ENCODE peak calls at places on chromosomes 2 and 18, in six cellular contexts. L, P, O, H, S and Z are unnamed samples.

GRCh38 chr2:67295406-67295805 is 101.7 kb upstream of the ETAA1 start:
- DNase-seq in L (no peak), P (no peak), O (no peak), H (no peak), S (no peak), Z (no peak)

GRCh38 chr18:74264303-74265020 is 27.3 kb downstream of the CYB5A start:
- DNase-seq in L (no peak), P (no peak), O (no peak), H (no peak), S (no peak), Z (no peak)

GRCh38 chr2:233037078-233037477 is 4.6 kb downstream of the NEU2 start:
- DNase-seq in L (no peak), P (no peak), O (peak; percentile 45), H (no peak), S (no peak), Z (peak; percentile 62)

GRCh38 chr2:17813742-17814458 is 2.4 kb upstream of the MSGN1 start:
- DNase-seq in L (peak; percentile 91), P (no peak), O (peak; percentile 50), H (peak; percentile 63), S (no peak), Z (peak; percentile 70)

GRCh38 chr2:4258563-4258962 is 555.2 kb downstream of the DCDC2C start:
- DNase-seq in L (no peak), P (no peak), O (peak; percentile 69), H (no peak), S (no peak), Z (no peak)

GRCh38 chr2:102304268-102304667 is 7.1 kb upstream of the IL1RL1 start:
- DNase-seq in L (no peak), P (no peak), O (no peak), H (no peak), S (no peak), Z (peak; percentile 72)

GRCh38 chr18:48889115-48889941 is 61.4 kb downstream of the SMAD7 start:
- DNase-seq in L (peak; percentile 44), P (no peak), O (no peak), H (peak; percentile 72), S (no peak), Z (no peak)

GRCh38 chr2:28577796-28578680 is 82.2 kb downstream of the PLB1 start:
- DNase-seq in L (no peak), P (no peak), O (no peak), H (no peak), S (no peak), Z (peak; percentile 11)

GRCh38 chr18:35695803-35696202 is 114.3 kb downstream of the GALNT1 start:
- DNase-seq in L (peak; percentile 88), P (no peak), O (no peak), H (peak; percentile 85), S (no peak), Z (no peak)

GRCh38 chr2:55518846-55519167 is 711 bp upstream of the CFAP36 start:
- DNase-seq in L (peak; percentile 45), P (no peak), O (no peak), H (peak; percentile 32), S (no peak), Z (no peak)

GRCh38 chr18:67600181-67600631 is 83.7 kb upstream of the DSEL start:
- DNase-seq in L (peak; percentile 75), P (no peak), O (peak; percentile 6), H (no peak), S (peak; percentile 30), Z (peak; percentile 80)

GRCh38 chr2:54403512-54404238 is 52.5 kb upstream of the SPTBN1 start:
- DNase-seq in L (no peak), P (no peak), O (no peak), H (no peak), S (no peak), Z (no peak)

GRCh38 chr18:2857491-2858063 is 10.8 kb downstream of the EMILIN2 start:
- DNase-seq in L (no peak), P (no peak), O (no peak), H (peak; percentile 85), S (no peak), Z (peak; percentile 99)

GRCh38 chr2:43486604-43487003 is 109.2 kb downstream of the THADA start:
- DNase-seq in L (no peak), P (no peak), O (no peak), H (no peak), S (no peak), Z (peak; percentile 80)

GRCh38 chr18:11909597-11910026 is 1.5 kb upstream of the MPPE1 start:
- DNase-seq in L (no peak), P (no peak), O (no peak), H (no peak), S (no peak), Z (peak; percentile 43)

GRCh38 chr2:219998099-219998498 is 370.7 kb downstream of the SLC4A3 start:
- DNase-seq in L (peak; percentile 50), P (no peak), O (no peak), H (no peak), S (no peak), Z (peak; percentile 57)

GRCh38 chr18:14961991-14962390 is 214.0 kb downstream of the ANKRD30B start:
- DNase-seq in L (no peak), P (no peak), O (no peak), H (no peak), S (no peak), Z (no peak)

GRCh38 chr18:29361843-29362242 is 1184.9 kb upstream of the CDH2 start:
- DNase-seq in L (no peak), P (no peak), O (no peak), H (no peak), S (no peak), Z (no peak)

GRCh38 chr2:239719791-239720410 is 305.2 kb downstream of the NDUFA10 start:
- DNase-seq in L (no peak), P (no peak), O (no peak), H (no peak), S (no peak), Z (no peak)

GRCh38 chr18:3262234-3263171 is 570 bp downstream of the MYL12B start:
- DNase-seq in L (peak; percentile 10), P (peak; percentile 24), O (peak; percentile 43), H (no peak), S (no peak), Z (no peak)

GRCh38 chr2:86468162-86469033 is 27.2 kb downstream of the KDM3A start:
- DNase-seq in L (no peak), P (no peak), O (no peak), H (no peak), S (no peak), Z (no peak)

GRCh38 chr2:164369416-164369815 is 251.9 kb downstream of the GRB14 start:
- DNase-seq in L (no peak), P (no peak), O (no peak), H (no peak), S (no peak), Z (no peak)

GRCh38 chr18:967037-967576 is 62.4 kb downstream of the ADCYAP1 start:
- DNase-seq in L (no peak), P (no peak), O (no peak), H (no peak), S (no peak), Z (no peak)

GRCh38 chr2:70886541-70886987 is 49.1 kb upstream of the ATP6V1B1 start:
- DNase-seq in L (no peak), P (no peak), O (no peak), H (no peak), S (no peak), Z (no peak)

GRCh38 chr2:147696426-147696825 is 148.4 kb upstream of the ACVR2A start:
- DNase-seq in L (no peak), P (no peak), O (no peak), H (no peak), S (no peak), Z (no peak)

GRCh38 chr2:8036366-8036765 is 645.5 kb upstream of the ID2 start:
- DNase-seq in L (no peak), P (no peak), O (peak; percentile 18), H (no peak), S (no peak), Z (peak; percentile 24)

GRCh38 chr2:7133521-7133920 is 216.3 kb downstream of the RNF144A start:
- DNase-seq in L (peak; percentile 15), P (no peak), O (peak; percentile 67), H (no peak), S (no peak), Z (no peak)

GRCh38 chr2:98142106-98142815 is 55.3 kb downstream of the VWA3B start:
- DNase-seq in L (peak; percentile 95), P (no peak), O (no peak), H (no peak), S (no peak), Z (no peak)

GRCh38 chr2:21097331-21097730 is 26.4 kb upstream of the TDRD15 start:
- DNase-seq in L (no peak), P (no peak), O (no peak), H (no peak), S (no peak), Z (no peak)

GRCh38 chr18:76437011-76437410 is 58.0 kb downstream of the ZNF516 start:
- DNase-seq in L (no peak), P (no peak), O (no peak), H (peak; percentile 69), S (no peak), Z (no peak)

GRCh38 chr2:220373878-220374277 is 746.4 kb downstream of the SLC4A3 start:
- DNase-seq in L (no peak), P (no peak), O (peak; percentile 13), H (no peak), S (no peak), Z (peak; percentile 6)

GRCh38 chr2:234969329-234970157 is 17.7 kb downstream of the SH3BP4 start:
- DNase-seq in L (no peak), P (no peak), O (no peak), H (no peak), S (no peak), Z (no peak)

GRCh38 chr2:198657520-198658121 is 800.1 kb downstream of the SATB2 start:
- DNase-seq in L (peak; percentile 38), P (no peak), O (peak; percentile 7), H (no peak), S (no peak), Z (peak; percentile 17)

GRCh38 chr2:18237298-18237697 is 323.2 kb downstream of the RDH14 start:
- DNase-seq in L (no peak), P (no peak), O (no peak), H (no peak), S (no peak), Z (no peak)

GRCh38 chr2:81324046-81324445 is 1019.5 kb upstream of the LRRTM1 start:
- DNase-seq in L (peak; percentile 58), P (no peak), O (peak; percentile 53), H (no peak), S (no peak), Z (no peak)

GRCh38 chr2:134621939-134622705 is 96.7 kb downstream of the TMEM163 start:
- DNase-seq in L (no peak), P (no peak), O (no peak), H (no peak), S (no peak), Z (no peak)